ENCODE peak calls at places on chromosomes 2 and 18, in ten cellular contexts. V is AG04450; U is activated CD4-positive, CD25-positive, alpha-beta regulatory T cell treated with anti-CD3 and anti-CD28 coated beads, Interleukin-2, amount 50 U/mL, for 72 hours; A is NCI-H82; H is M059J; O is PC-3; C is ACHN; L is activated T-helper 1 cell treated with anti-CD3 and anti-CD28 coated beads, Interleukin-2, amount 50 U/mL, for 16 hours; X is T-helper 17 cell; W is NB4. K is an unnamed sample.

GRCh38 chr2:28956415-28956826 is 24.7 kb upstream of the TOGARAM2 start:
- DNase-seq in L (no peak), H (no peak), X (peak; percentile 40), U (no peak), W (peak; percentile 51), C (peak; percentile 54), V (no peak), O (no peak), A (peak; percentile 58), K (peak; percentile 41)

GRCh38 chr2:226969412-226969811 is 133.6 kb downstream of the RHBDD1 start:
- DNase-seq in L (no peak), A (no peak), U (no peak), C (no peak), H (no peak), W (no peak), V (no peak), X (no peak), O (no peak), K (no peak)

GRCh38 chr2:238838786-238839327 is 9.0 kb upstream of the TWIST2 start:
- DNase-seq in C (no peak), A (no peak), W (no peak), H (no peak), O (no peak), L (no peak), U (no peak), V (no peak), X (no peak), K (no peak)

GRCh38 chr2:233209117-233209977 is 42.1 kb upstream of the ATG16L1 start:
- DNase-seq in H (peak; percentile 84), X (no peak), C (peak; percentile 91), O (peak; percentile 87), W (no peak), V (no peak), U (no peak), L (no peak), A (no peak), K (no peak)

GRCh38 chr2:197804758-197805597 is 585 bp downstream of the PLCL1 start:
- DNase-seq in C (no peak), A (peak; percentile 29), U (peak; percentile 62), H (peak; percentile 3), W (peak; percentile 16), L (no peak), X (peak; percentile 30), O (no peak), V (no peak), K (no peak)

GRCh38 chr2:102235491-102235890 is 48.7 kb downstream of the IL1RL2 start:
- DNase-seq in A (peak; percentile 16), L (no peak), H (peak; percentile 18), V (no peak), C (peak; percentile 29), X (no peak), W (peak; percentile 60), O (peak; percentile 50), U (no peak), K (no peak)

GRCh38 chr2:8565399-8566154 is 116.3 kb upstream of the ID2 start:
- DNase-seq in L (no peak), U (no peak), C (no peak), W (no peak), V (no peak), X (no peak), O (no peak), A (no peak), H (no peak), K (no peak)

GRCh38 chr2:191758420-191759199 is 80.7 kb downstream of the NABP1 start:
- DNase-seq in H (peak; percentile 79), U (peak; percentile 56), O (peak; percentile 89), C (peak; percentile 94), V (no peak), L (peak; percentile 6), X (peak; percentile 25), W (peak; percentile 82), A (peak; percentile 72), K (peak; percentile 2)

GRCh38 chr2:149224458-149224857 is 105.9 kb upstream of the LYPD6 start:
- DNase-seq in H (no peak), W (no peak), L (no peak), A (no peak), X (no peak), O (no peak), V (no peak), U (no peak), C (no peak), K (no peak)

GRCh38 chr18:78100189-78100588 is 850.5 kb downstream of the GALR1 start:
- DNase-seq in H (no peak), W (no peak), V (no peak), C (no peak), X (no peak), O (no peak), L (no peak), A (no peak), U (no peak), K (no peak)

GRCh38 chr2:85389139-85389538 is 21.0 kb downstream of the CAPG start:
- DNase-seq in U (no peak), V (no peak), L (no peak), X (no peak), C (no peak), O (no peak), H (no peak), A (no peak), W (no peak), K (no peak)

GRCh38 chr2:119126650-119127049 is 31.9 kb downstream of the C1QL2 start:
- DNase-seq in C (peak; percentile 66), H (peak; percentile 17), W (peak; percentile 57), A (peak; percentile 70), U (peak; percentile 36), X (peak; percentile 16), L (peak; percentile 14), V (no peak), O (no peak), K (no peak)

GRCh38 chr2:105636109-105636740 is 108.5 kb upstream of the NCK2 start:
- DNase-seq in H (no peak), W (no peak), V (no peak), O (no peak), U (no peak), L (no peak), A (no peak), X (no peak), C (no peak), K (no peak)

GRCh38 chr2:23637011-23637778 is 252.2 kb downstream of the KLHL29 start:
- DNase-seq in O (no peak), X (no peak), V (no peak), A (peak; percentile 46), U (no peak), C (no peak), H (peak; percentile 35), L (no peak), W (no peak), K (no peak)

GRCh38 chr2:16005819-16006536 is 65.6 kb downstream of the MYCN start:
- DNase-seq in W (peak; percentile 80), L (no peak), X (no peak), V (no peak), H (no peak), A (no peak), U (no peak), C (no peak), O (peak; percentile 6), K (no peak)

GRCh38 chr18:53944721-53945120 is 279.7 kb downstream of the MBD2 start:
- DNase-seq in L (no peak), X (no peak), C (peak; percentile 2), V (no peak), U (no peak), H (peak; percentile 12), O (no peak), W (peak; percentile 18), A (peak; percentile 22), K (no peak)

K was measured in T-helper 22 cell.